ENCODE peak calls at places on chromosome 12, in seven cellular contexts. G is H1, D is SK-N-SH, A is K562, V is HCT116, C is HepG2, P is GM12878. L is an unnamed sample.

GRCh38 chr12:125310461-125310860 is 245.2 kb downstream of the AACS start:
- DNase-seq in G (no peak), D (no peak), A (no peak), V (no peak), C (no peak), P (no peak), L (no peak)

GRCh38 chr12:5561057-5561456 is 129.1 kb downstream of the NTF3 start:
- DNase-seq in G (no peak), D (no peak), A (no peak), V (peak), C (no peak), P (no peak), L (no peak)

GRCh38 chr12:58030566-58031279 is 89.4 kb downstream of the ATP23 start:
- DNase-seq in G (no peak), D (no peak), A (no peak), V (no peak), C (no peak), P (no peak), L (no peak)

GRCh38 chr12:4116251-4117111 is 157.1 kb upstream of the CCND2 start:
- DNase-seq in G (no peak), D (no peak), A (no peak), V (no peak), C (peak), P (no peak), L (no peak)

GRCh38 chr12:119178544-119179334 is at the start of gene HSPB8:
- DNase-seq in G (no peak), D (peak), A (peak), V (peak), C (peak), P (no peak), L (peak)

GRCh38 chr12:1842183-1842904 is 22.0 kb downstream of the LRTM2 start:
- DNase-seq in G (no peak), D (no peak), A (no peak), V (no peak), C (no peak), P (no peak), L (no peak)

GRCh38 chr12:118494776-118495175 is 118.4 kb downstream of the SUDS3 start:
- DNase-seq in G (no peak), D (no peak), A (no peak), V (no peak), C (no peak), P (no peak), L (no peak)

GRCh38 chr12:121240484-121241202 is 30.7 kb downstream of the P2RX4 start:
- DNase-seq in G (no peak), D (no peak), A (peak), V (no peak), C (no peak), P (no peak), L (no peak)

GRCh38 chr12:1216560-1216959 is 225.5 kb downstream of the ERC1 start:
- DNase-seq in G (no peak), D (no peak), A (no peak), V (no peak), C (no peak), P (no peak), L (no peak)

GRCh38 chr12:52022841-52023181 is 16.1 kb downstream of the TAMALIN start:
- DNase-seq in G (no peak), D (peak), A (peak), V (no peak), C (peak), P (no peak), L (no peak)

GRCh38 chr12:120252071-120252906 is 13.2 kb downstream of the PXN start:
- DNase-seq in G (no peak), D (no peak), A (no peak), V (no peak), C (no peak), P (no peak), L (no peak)

GRCh38 chr12:46546634-46547273 is 174.2 kb upstream of the SLC38A2 start:
- DNase-seq in G (no peak), D (no peak), A (no peak), V (no peak), C (no peak), P (peak), L (no peak)

GRCh38 chr12:76242813-76243540 is 105.2 kb downstream of the BBS10 start:
- DNase-seq in G (no peak), D (no peak), A (no peak), V (no peak), C (no peak), P (no peak), L (no peak)

GRCh38 chr12:46608431-46609280 is 217.1 kb downstream of the SLC38A4 start:
- DNase-seq in G (no peak), D (no peak), A (no peak), V (no peak), C (no peak), P (no peak), L (no peak)

GRCh38 chr12:116096874-116097273 is 180.6 kb downstream of the MED13L start:
- DNase-seq in G (no peak), D (no peak), A (no peak), V (no peak), C (no peak), P (no peak), L (no peak)

GRCh38 chr12:115507951-115508722 is 769.4 kb downstream of the MED13L start:
- DNase-seq in G (peak), D (no peak), A (no peak), V (no peak), C (peak), P (no peak), L (no peak)

GRCh38 chr12:107369679-107370078 is 276.3 kb upstream of the CRY1 start:
- DNase-seq in G (no peak), D (no peak), A (no peak), V (no peak), C (no peak), P (no peak), L (no peak)

GRCh38 chr12:101857043-101857558 is 20.3 kb upstream of the DRAM1 start:
- DNase-seq in G (no peak), D (no peak), A (no peak), V (no peak), C (no peak), P (no peak), L (peak)

GRCh38 chr12:19574606-19575005 is 135.3 kb downstream of the AEBP2 start:
- DNase-seq in G (no peak), D (peak), A (no peak), V (no peak), C (peak), P (no peak), L (no peak)
- TF ChIP-seq CTCF in G (peak), D (peak), A (no peak), V (peak), C (no peak), P (no peak), L (peak)

GRCh38 chr12:106096376-106096775 is 42.4 kb downstream of the NUAK1 start:
- DNase-seq in G (no peak), D (no peak), A (no peak), V (no peak), C (no peak), P (no peak), L (peak)
- TF ChIP-seq POLR2AphosphoS5 in G (no peak), D (no peak), A (no peak), V (no peak), C (no peak), P (no peak), L (peak)

GRCh38 chr12:79155703-79156102 is 291.1 kb downstream of the SYT1 start:
- DNase-seq in G (no peak), D (no peak), A (no peak), V (no peak), C (no peak), P (no peak), L (no peak)
- TF ChIP-seq SIN3A in G (no peak), D (no peak), A (no peak), V (no peak), C (no peak), P (no peak), L (no peak)

GRCh38 chr12:96131230-96131788 is 62.9 kb upstream of the ELK3 start:
- DNase-seq in G (no peak), D (no peak), A (no peak), V (no peak), C (no peak), P (no peak), L (no peak)

GRCh38 chr12:96136129-96136528 is 58.0 kb upstream of the ELK3 start:
- DNase-seq in G (no peak), D (no peak), A (no peak), V (no peak), C (no peak), P (no peak), L (no peak)

GRCh38 chr12:96130396-96131059 is 63.6 kb upstream of the ELK3 start:
- DNase-seq in G (no peak), D (no peak), A (no peak), V (no peak), C (no peak), P (no peak), L (no peak)

GRCh38 chr12:96134200-96134599 is 60.0 kb upstream of the ELK3 start:
- DNase-seq in G (no peak), D (no peak), A (no peak), V (peak), C (no peak), P (no peak), L (no peak)

GRCh38 chr12:96132819-96133218 is 61.4 kb upstream of the ELK3 start:
- DNase-seq in G (no peak), D (no peak), A (peak), V (no peak), C (peak), P (no peak), L (no peak)
- TF ChIP-seq CTCF in G (no peak), D (peak), A (peak), V (peak), C (peak), P (no peak), L (peak)

GRCh38 chr12:104456417-104456949 is at the start of gene CHST11:
- DNase-seq in G (peak), D (peak), A (peak), V (peak), C (no peak), P (no peak), L (no peak)
- TF ChIP-seq POLR2AphosphoS5 in G (no peak), D (no peak), A (no peak), V (peak), C (no peak), P (no peak), L (no peak)

GRCh38 chr12:27424631-27425230 is 21.8 kb upstream of the SMCO2 start:
- DNase-seq in G (no peak), D (peak), A (no peak), V (peak), C (peak), P (no peak), L (peak)
- TF ChIP-seq SIN3A in G (no peak), D (no peak), A (no peak), V (no peak), C (no peak), P (no peak), L (no peak)

GRCh38 chr12:67651380-67651695 is 2.8 kb downstream of the DYRK2 start:
- DNase-seq in G (no peak), D (peak), A (no peak), V (no peak), C (peak), P (no peak), L (no peak)
- TF ChIP-seq CTCF in G (peak), D (peak), A (no peak), V (no peak), C (no peak), P (peak), L (peak)